ENCODE peak calls at places on chromosomes 4 and X, in ten cellular contexts. J, C, M, Q, Z, W, D, I, T and H are unnamed samples.

GRCh38 chr4:153112071-153112460 is 92.2 kb upstream of the TRIM2 start:
- DNase-seq in T (no peak), D (no peak), I (no peak), M (no peak), Z (no peak), J (no peak), C (no peak), Q (no peak), W (no peak), H (no peak)

GRCh38 chr4:1896658-1896991 is 25.4 kb downstream of the NSD2 start:
- DNase-seq in J (no peak), D (no peak), Z (no peak), W (no peak), Q (no peak), M (no peak), T (no peak), I (no peak), C (no peak), H (no peak)

GRCh38 chrX:15549189-15550012 is 48.8 kb downstream of the BMX start:
- DNase-seq in W (no peak), D (no peak), C (no peak), Z (no peak), J (no peak), I (no peak), Q (no peak), M (no peak), T (no peak), H (no peak)

GRCh38 chr4:155954939-155955338 is 1.3 kb upstream of the CTSO start:
- DNase-seq in I (no peak), T (no peak), M (no peak), Z (no peak), Q (no peak), C (no peak), J (no peak), D (no peak), W (no peak), H (no peak)

GRCh38 chr4:184318852-184319251 is 101.2 kb upstream of the ENPP6 start:
- DNase-seq in J (no peak), Q (no peak), T (no peak), C (no peak), W (no peak), I (no peak), Z (no peak), M (no peak), D (no peak), H (peak; percentile 14)

GRCh38 chr4:48079972-48080391 is 54.1 kb downstream of the TXK start:
- DNase-seq in J (peak; percentile 88), C (no peak), T (no peak), Z (no peak), Q (no peak), W (no peak), D (no peak), I (no peak), M (no peak), H (no peak)

GRCh38 chr4:73836373-73837269 is at the start of gene CXCL6:
- DNase-seq in Q (no peak), J (peak; percentile 45), D (no peak), M (no peak), T (no peak), C (peak; percentile 30), Z (peak; percentile 78), W (no peak), I (no peak), H (peak; percentile 64)

GRCh38 chr4:162727232-162727631 is 439.5 kb downstream of the NAF1 start:
- DNase-seq in Z (no peak), C (no peak), D (no peak), J (peak; percentile 1), Q (no peak), W (no peak), T (no peak), M (no peak), I (no peak), H (no peak)